ENCODE peak calls at places on chromosomes 12 and 14, in five cellular contexts. C, S, J, T and G are unnamed samples.

GRCh38 chr14:104957146-104958113 is 20.7 kb downstream of the AHNAK2 start:
- DNase-seq in J (no peak), S (no peak), T (no peak), C (no peak), G (peak; percentile 50)

GRCh38 chr12:115709410-115710065 is 568.0 kb downstream of the MED13L start:
- DNase-seq in J (peak; percentile 17), T (no peak), S (no peak), C (no peak), G (no peak)

GRCh38 chr14:66568220-66568619 is 60.3 kb downstream of the GPHN start:
- DNase-seq in J (no peak), T (no peak), C (no peak), S (no peak), G (no peak)

GRCh38 chr14:70713096-70713875 is 71.6 kb downstream of the TTC9 start:
- DNase-seq in J (no peak), C (no peak), T (no peak), S (no peak), G (no peak)

GRCh38 chr14:93956514-93957332 is 19.6 kb downstream of the ASB2 start:
- DNase-seq in C (no peak), S (no peak), T (no peak), J (no peak), G (peak; percentile 50)

GRCh38 chr14:36661506-36662257 is at the start of gene PAX9:
- DNase-seq in J (peak; percentile 98), C (peak; percentile 86), S (peak; percentile 34), T (peak; percentile 54), G (peak; percentile 96)

GRCh38 chr12:120490833-120491512 is 4.9 kb upstream of the DYNLL1 start:
- DNase-seq in J (no peak), S (no peak), T (no peak), C (no peak), G (no peak)

GRCh38 chr14:93013368-93013719 is 90.4 kb downstream of the CHGA start:
- DNase-seq in T (no peak), J (peak; percentile 71), S (peak; percentile 55), C (no peak), G (no peak)

GRCh38 chr14:74628418-74628817 is 16.4 kb upstream of the LTBP2 start:
- DNase-seq in T (no peak), C (no peak), S (no peak), J (no peak), G (no peak)

GRCh38 chr12:74129702-74130101 is 407.9 kb upstream of the ATXN7L3B start:
- DNase-seq in S (peak; percentile 48), J (no peak), T (no peak), C (no peak), G (no peak)

GRCh38 chr12:3199551-3200031 is 122.4 kb downstream of the TSPAN9 start:
- DNase-seq in T (no peak), C (no peak), S (peak; percentile 47), J (peak; percentile 42), G (peak; percentile 88)

GRCh38 chr14:61466905-61467280 is 145.5 kb downstream of the PRKCH start:
- DNase-seq in C (no peak), T (no peak), S (no peak), J (no peak), G (no peak)

GRCh38 chr14:50320279-50320678 is 8.2 kb downstream of the DMAC2L start:
- DNase-seq in J (peak; percentile 31), S (peak; percentile 71), C (no peak), T (no peak), G (no peak)

GRCh38 chr14:82724296-82724695 is 1190.6 kb upstream of the SEL1L start:
- DNase-seq in J (no peak), T (no peak), C (no peak), S (no peak), G (no peak)

DNA sequence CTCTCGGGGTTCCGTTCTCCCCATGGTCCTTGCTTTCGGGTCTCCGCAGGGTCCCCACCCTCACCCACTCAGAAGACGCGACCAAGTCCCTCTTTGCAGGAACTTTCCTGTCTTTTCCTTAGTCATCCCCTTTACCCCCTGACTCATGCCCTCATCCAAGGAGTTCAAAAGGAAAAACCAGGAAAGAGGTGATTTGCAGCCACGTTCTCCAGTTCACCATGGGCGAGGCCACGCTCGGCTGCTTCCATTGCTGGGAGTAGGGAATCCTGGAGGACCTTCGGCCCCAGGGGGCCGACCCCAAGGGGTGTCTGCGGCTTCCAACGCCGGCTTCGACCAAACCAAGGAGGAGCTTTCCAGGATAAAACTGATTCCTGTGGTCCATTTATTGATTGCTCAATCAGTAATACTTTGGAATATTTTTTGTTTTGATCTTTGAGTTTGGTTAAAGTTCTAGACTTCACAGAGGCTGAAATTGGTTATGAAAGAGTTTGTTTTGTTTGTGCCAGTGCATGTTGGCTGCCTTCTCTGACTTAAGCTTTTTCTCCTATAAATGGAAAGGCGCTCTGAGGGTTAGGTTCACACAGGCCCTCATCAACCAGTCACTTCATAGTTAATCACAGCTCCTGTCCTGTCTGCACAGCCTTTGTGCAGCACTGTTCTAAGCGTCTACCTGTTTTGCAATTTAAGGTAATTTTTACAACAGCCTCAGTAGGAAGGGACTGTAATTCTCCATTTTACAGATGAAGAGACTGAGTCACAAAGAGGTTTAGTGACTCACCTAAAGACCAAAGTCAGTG is 827 bp downstream of the ALDH2 start:
- DNase-seq in C (no peak), T (no peak), J (peak; percentile 37), S (no peak), G (peak; percentile 70)
- H3K4me3 ChIP-seq in C (peak overlapping the region; percentile 92), T (peak overlapping the region; percentile 48), J (peak overlapping the region; percentile 93), S (peak overlapping the region; percentile 70), G (peak overlapping the region; percentile 73)

GRCh38 chr12:48758186-48758585 is 30.7 kb downstream of the ADCY6 start:
- DNase-seq in J (no peak), C (no peak), S (peak; percentile 18), T (no peak), G (no peak)

GRCh38 chr12:48764521-48764920 is 24.4 kb downstream of the ADCY6 start:
- DNase-seq in S (no peak), C (no peak), J (no peak), T (no peak), G (no peak)

DNA sequence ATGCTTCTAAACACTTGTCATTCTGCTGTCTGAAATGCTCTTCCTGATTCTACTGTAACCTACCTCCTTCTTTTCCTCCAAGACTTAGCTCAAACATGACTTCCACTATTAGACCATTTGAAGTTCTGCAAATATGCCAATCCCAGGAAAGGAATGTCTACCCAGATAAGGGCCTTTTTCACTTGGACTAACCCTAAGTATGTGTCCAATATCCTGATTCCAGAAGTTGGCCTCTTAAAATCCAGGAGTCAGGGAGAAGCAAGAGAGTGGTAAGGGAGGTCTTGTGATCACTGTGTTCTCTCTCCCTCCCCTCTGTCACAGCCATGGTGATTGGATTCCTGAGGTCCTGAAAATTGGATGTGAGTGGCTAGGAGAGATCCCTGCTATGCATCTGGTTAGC is 30.2 kb downstream of the ADCY6 start:
- DNase-seq in T (no peak), S (no peak), C (no peak), J (no peak), G (no peak)
- H3K36me3 ChIP-seq in T (no peaks in the 10 kb centered on the region), S (no peaks in the 10 kb centered on the region), C (no peaks in the 10 kb centered on the region), J (no peaks in the 10 kb centered on the region), G (no peaks in the 10 kb centered on the region)

DNA sequence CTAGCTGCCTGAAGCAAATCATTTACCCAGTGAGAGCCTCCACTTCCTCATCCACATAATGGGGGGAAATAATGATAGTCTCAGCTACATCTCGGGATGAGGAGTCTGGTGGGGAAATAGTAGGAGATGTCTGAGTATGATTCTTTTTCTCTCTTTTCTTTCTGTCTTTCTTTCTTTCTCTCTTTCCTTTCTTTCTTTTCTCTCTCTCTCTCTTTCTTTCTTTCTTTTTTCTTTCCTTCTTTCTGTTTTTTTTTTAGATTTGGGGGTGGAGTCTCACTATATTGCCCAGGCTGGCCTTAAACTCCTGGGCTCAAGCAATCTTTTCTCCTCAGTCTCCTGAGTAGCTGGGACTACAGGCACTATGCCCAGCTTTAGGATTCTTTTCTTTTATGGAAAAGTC is 12.8 kb downstream of the HOXC4 start:
- DNase-seq in T (no peak), J (no peak), C (no peak), S (no peak), G (no peak)
- H3K27me3 ChIP-seq in T (no peaks in the 10 kb centered on the region), J (no peaks in the 10 kb centered on the region), C (no peaks in the 10 kb centered on the region), S (peaks cover 10% of the 10 kb centered on the region), G (peaks cover 80% of the 10 kb centered on the region)

GRCh38 chr14:46306267-46306666 is 345.3 kb downstream of the RPL10L start:
- DNase-seq in S (no peak), J (no peak), C (no peak), T (no peak), G (no peak)

DNA sequence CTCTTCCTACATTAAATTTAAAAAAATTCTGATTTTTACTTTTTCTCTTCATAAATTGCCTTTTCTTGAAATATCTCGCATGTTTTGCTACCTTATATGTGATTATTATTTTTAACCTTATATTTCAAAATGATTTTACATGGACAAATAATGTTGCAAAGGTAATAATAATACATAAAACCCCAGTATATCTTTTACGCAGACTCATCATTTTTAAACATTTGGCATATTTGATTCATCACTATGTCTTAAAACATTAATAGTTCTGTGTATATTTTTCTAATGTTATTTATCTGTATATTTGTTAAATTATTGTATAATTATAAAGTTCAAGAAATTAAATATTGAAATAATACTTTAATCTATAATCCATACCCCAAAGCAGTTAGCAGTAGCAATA is 350.8 kb downstream of the RPL10L start:
- DNase-seq in T (no peak), J (no peak), S (no peak), C (no peak), G (no peak)
- H3K4me3 ChIP-seq in T (no peak overlapping the region), J (no peak overlapping the region), S (no peak overlapping the region), C (no peak overlapping the region), G (no peak overlapping the region)

DNA sequence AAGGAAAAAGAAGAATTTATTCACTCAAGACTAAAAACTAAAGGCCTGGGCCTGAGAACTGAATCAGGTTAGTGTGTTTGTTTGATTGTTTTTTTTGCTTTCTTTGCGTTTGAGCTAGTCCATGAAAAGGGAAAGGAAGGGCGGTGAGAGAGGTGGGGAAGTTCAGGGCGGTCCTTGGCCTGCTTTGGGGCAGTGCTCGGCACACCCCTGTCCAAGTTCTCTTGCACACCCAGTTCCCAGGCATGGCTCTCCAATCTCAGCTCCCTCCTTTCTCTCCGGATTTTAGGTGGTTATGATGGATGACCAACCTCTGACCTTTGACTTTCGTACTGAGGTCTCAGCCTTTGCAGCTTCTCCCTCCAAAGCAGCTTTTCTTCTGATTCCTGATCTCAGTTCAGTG is 11.3 kb downstream of the COA8 start:
- DNase-seq in J (no peak), C (no peak), S (no peak), T (no peak), G (no peak)
- H3K36me3 ChIP-seq in J (peaks cover 51% of the 10 kb centered on the region), C (peaks cover 6% of the 10 kb centered on the region), S (peaks cover 29% of the 10 kb centered on the region), T (peaks cover 9% of the 10 kb centered on the region), G (peaks cover 3% of the 10 kb centered on the region)

GRCh38 chr12:123457980-123458779 is at the start of gene SNRNP35:
- DNase-seq in J (peak; percentile 90), C (peak; percentile 75), S (peak; percentile 65), T (peak; percentile 91), G (peak; percentile 82)
- H3K27me3 ChIP-seq in J (no peaks in the 10 kb centered on the region), C (no peaks in the 10 kb centered on the region), S (no peaks in the 10 kb centered on the region), T (no peaks in the 10 kb centered on the region), G (no peaks in the 10 kb centered on the region)